ENCODE peak calls at places on chromosome 9, in four cellular contexts. One of them, this sample, is unnamed.

GRCh38 chr9:20441704-20442423 is 180.4 kb downstream of the MLLT3 start:
- DNase-seq in stimulated activated CD4-positive, alpha-beta T cell treated with anti-CD3 and anti-CD28 coated beads, Interleukin-2, amount 100 ng/mL, for 48 hours: no peak
- DNase-seq in K562: no peak
- DNase-seq in amniotic epithelial cell: no peak
- DNase-seq in this sample: no peak

GRCh38 chr9:136544549-136545064 is 1.2 kb downstream of the NOTCH1 start:
- DNase-seq in K562: peak; percentile 71
- DNase-seq in amniotic epithelial cell: no peak
- DNase-seq in stimulated activated CD4-positive, alpha-beta T cell treated with anti-CD3 and anti-CD28 coated beads, Interleukin-2, amount 100 ng/mL, for 48 hours: peak; percentile 51
- DNase-seq in this sample: no peak

GRCh38 chr9:83062011-83062652 is 810 bp downstream of the RASEF start:
- DNase-seq in stimulated activated CD4-positive, alpha-beta T cell treated with anti-CD3 and anti-CD28 coated beads, Interleukin-2, amount 100 ng/mL, for 48 hours: no peak
- DNase-seq in amniotic epithelial cell: no peak
- DNase-seq in K562: no peak
- DNase-seq in this sample: no peak

GRCh38 chr9:5870020-5870339 is 20.7 kb upstream of the MLANA start:
- DNase-seq in amniotic epithelial cell: no peak
- DNase-seq in K562: no peak
- DNase-seq in stimulated activated CD4-positive, alpha-beta T cell treated with anti-CD3 and anti-CD28 coated beads, Interleukin-2, amount 100 ng/mL, for 48 hours: no peak
- DNase-seq in this sample: no peak

GRCh38 chr9:122767821-122768220 is 20.9 kb upstream of the OR5C1 start:
- DNase-seq in K562: no peak
- DNase-seq in stimulated activated CD4-positive, alpha-beta T cell treated with anti-CD3 and anti-CD28 coated beads, Interleukin-2, amount 100 ng/mL, for 48 hours: no peak
- DNase-seq in amniotic epithelial cell: no peak
- DNase-seq in this sample: no peak

GRCh38 chr9:22052376-22052945 is 43.4 kb upstream of the CDKN2B start:
- DNase-seq in stimulated activated CD4-positive, alpha-beta T cell treated with anti-CD3 and anti-CD28 coated beads, Interleukin-2, amount 100 ng/mL, for 48 hours: peak; percentile 12
- DNase-seq in K562: no peak
- DNase-seq in amniotic epithelial cell: peak; percentile 99
- DNase-seq in this sample: no peak

GRCh38 chr9:88523056-88523455 is 11.9 kb upstream of the NXNL2 start:
- DNase-seq in amniotic epithelial cell: peak; percentile 39
- DNase-seq in K562: no peak
- DNase-seq in stimulated activated CD4-positive, alpha-beta T cell treated with anti-CD3 and anti-CD28 coated beads, Interleukin-2, amount 100 ng/mL, for 48 hours: no peak
- DNase-seq in this sample: no peak

GRCh38 chr9:21688108-21689102 is 114.0 kb upstream of the MTAP start:
- DNase-seq in amniotic epithelial cell: peak; percentile 86
- DNase-seq in stimulated activated CD4-positive, alpha-beta T cell treated with anti-CD3 and anti-CD28 coated beads, Interleukin-2, amount 100 ng/mL, for 48 hours: no peak
- DNase-seq in K562: no peak
- DNase-seq in this sample: peak; percentile 75

GRCh38 chr9:127960410-127961165 is 20.2 kb downstream of the EEIG1 start:
- DNase-seq in K562: peak; percentile 46
- DNase-seq in stimulated activated CD4-positive, alpha-beta T cell treated with anti-CD3 and anti-CD28 coated beads, Interleukin-2, amount 100 ng/mL, for 48 hours: no peak
- DNase-seq in amniotic epithelial cell: peak; percentile 56
- DNase-seq in this sample: no peak

GRCh38 chr9:85172001-85172978 is 502.8 kb downstream of the NTRK2 start:
- DNase-seq in stimulated activated CD4-positive, alpha-beta T cell treated with anti-CD3 and anti-CD28 coated beads, Interleukin-2, amount 100 ng/mL, for 48 hours: no peak
- DNase-seq in amniotic epithelial cell: no peak
- DNase-seq in K562: no peak
- DNase-seq in this sample: no peak

GRCh38 chr9:116152941-116153764 is 438 bp upstream of the PAPPA start:
- DNase-seq in amniotic epithelial cell: peak; percentile 79
- DNase-seq in K562: no peak
- DNase-seq in stimulated activated CD4-positive, alpha-beta T cell treated with anti-CD3 and anti-CD28 coated beads, Interleukin-2, amount 100 ng/mL, for 48 hours: no peak
- DNase-seq in this sample: no peak

GRCh38 chr9:437066-438015 is 222.7 kb downstream of the DOCK8 start:
- DNase-seq in amniotic epithelial cell: peak; percentile 96
- DNase-seq in stimulated activated CD4-positive, alpha-beta T cell treated with anti-CD3 and anti-CD28 coated beads, Interleukin-2, amount 100 ng/mL, for 48 hours: no peak
- DNase-seq in K562: no peak
- DNase-seq in this sample: no peak

GRCh38 chr9:133711428-133712220 is 26.5 kb downstream of the SARDH start:
- DNase-seq in stimulated activated CD4-positive, alpha-beta T cell treated with anti-CD3 and anti-CD28 coated beads, Interleukin-2, amount 100 ng/mL, for 48 hours: no peak
- DNase-seq in amniotic epithelial cell: peak; percentile 64
- DNase-seq in K562: no peak
- DNase-seq in this sample: no peak

GRCh38 chr9:132094314-132094791 is 14.7 kb upstream of the MED27 start:
- DNase-seq in amniotic epithelial cell: peak; percentile 70
- DNase-seq in K562: no peak
- DNase-seq in stimulated activated CD4-positive, alpha-beta T cell treated with anti-CD3 and anti-CD28 coated beads, Interleukin-2, amount 100 ng/mL, for 48 hours: no peak
- DNase-seq in this sample: no peak

GRCh38 chr9:91101598-91102168 is 260.0 kb downstream of the AUH start:
- DNase-seq in amniotic epithelial cell: no peak
- DNase-seq in stimulated activated CD4-positive, alpha-beta T cell treated with anti-CD3 and anti-CD28 coated beads, Interleukin-2, amount 100 ng/mL, for 48 hours: peak; percentile 71
- DNase-seq in K562: no peak
- DNase-seq in this sample: no peak

GRCh38 chr9:131639771-131640437 is 94.6 kb downstream of the PRRT1B start:
- DNase-seq in K562: no peak
- DNase-seq in stimulated activated CD4-positive, alpha-beta T cell treated with anti-CD3 and anti-CD28 coated beads, Interleukin-2, amount 100 ng/mL, for 48 hours: no peak
- DNase-seq in amniotic epithelial cell: no peak
- DNase-seq in this sample: no peak

GRCh38 chr9:101737705-101738565 is 512 bp downstream of the GRIN3A start:
- DNase-seq in K562: no peak
- DNase-seq in amniotic epithelial cell: no peak
- DNase-seq in stimulated activated CD4-positive, alpha-beta T cell treated with anti-CD3 and anti-CD28 coated beads, Interleukin-2, amount 100 ng/mL, for 48 hours: no peak
- DNase-seq in this sample: no peak

GRCh38 chr9:25678147-25678666 is at the start of gene TUSC1:
- DNase-seq in K562: no peak
- DNase-seq in stimulated activated CD4-positive, alpha-beta T cell treated with anti-CD3 and anti-CD28 coated beads, Interleukin-2, amount 100 ng/mL, for 48 hours: peak; percentile 1
- DNase-seq in amniotic epithelial cell: peak; percentile 78
- DNase-seq in this sample: no peak

GRCh38 chr9:124868511-124869465 is 6.9 kb downstream of the ARPC5L start:
- DNase-seq in K562: peak; percentile 93
- DNase-seq in amniotic epithelial cell: peak; percentile 66
- DNase-seq in stimulated activated CD4-positive, alpha-beta T cell treated with anti-CD3 and anti-CD28 coated beads, Interleukin-2, amount 100 ng/mL, for 48 hours: peak; percentile 90
- DNase-seq in this sample: no peak

GRCh38 chr9:111621895-111622480 is 9.1 kb upstream of the DNAJC25 start:
- DNase-seq in stimulated activated CD4-positive, alpha-beta T cell treated with anti-CD3 and anti-CD28 coated beads, Interleukin-2, amount 100 ng/mL, for 48 hours: no peak
- DNase-seq in amniotic epithelial cell: peak; percentile 57
- DNase-seq in K562: peak; percentile 24
- DNase-seq in this sample: peak; percentile 51

This sample was measured in Panc1.